ENCODE peak calls at places on chromosomes 4 and X, in six cellular contexts. H is suprapubic skin, C is SK-N-SH, A is stomach, W is K562, O is upper lobe of left lung. B is an unnamed sample.

GRCh38 chr4:5821665-5822358 is 71.1 kb downstream of the CRMP1 start:
- DNase-seq in O (no peak), H (no peak), C (peak), W (peak), A (no peak), B (no peak)

GRCh38 chr4:140049024-140049923 is 104.7 kb downstream of the MAML3 start:
- DNase-seq in W (no peak), C (peak), O (peak), H (no peak), A (peak), B (peak)

GRCh38 chrX:148381603-148382002 is 118.8 kb upstream of the AFF2 start:
- DNase-seq in A (no peak), C (no peak), O (no peak), H (no peak), W (no peak), B (no peak)

GRCh38 chr4:16884673-16885460 is 13.6 kb downstream of the LDB2 start:
- DNase-seq in H (no peak), W (no peak), C (no peak), O (no peak), A (no peak), B (no peak)

GRCh38 chrX:37781808-37782207 is 1.9 kb downstream of the CYBB start:
- DNase-seq in A (no peak), W (no peak), O (no peak), C (no peak), H (no peak), B (no peak)

GRCh38 chrX:122134291-122134690 is 1049.8 kb upstream of the GRIA3 start:
- DNase-seq in C (no peak), H (no peak), A (no peak), W (no peak), O (no peak), B (no peak)

GRCh38 chr4:38330321-38330720 is 333.7 kb upstream of the KLF3 start:
- DNase-seq in O (no peak), H (no peak), A (no peak), C (peak), W (no peak), B (no peak)

GRCh38 chr4:9808077-9808476 is 26.6 kb downstream of the DRD5 start:
- DNase-seq in C (no peak), A (no peak), O (no peak), W (no peak), H (no peak), B (no peak)

GRCh38 chrX:129689881-129690280 is 35.1 kb upstream of the APLN start:
- DNase-seq in A (no peak), C (no peak), O (no peak), H (no peak), W (no peak), B (no peak)

DNA sequence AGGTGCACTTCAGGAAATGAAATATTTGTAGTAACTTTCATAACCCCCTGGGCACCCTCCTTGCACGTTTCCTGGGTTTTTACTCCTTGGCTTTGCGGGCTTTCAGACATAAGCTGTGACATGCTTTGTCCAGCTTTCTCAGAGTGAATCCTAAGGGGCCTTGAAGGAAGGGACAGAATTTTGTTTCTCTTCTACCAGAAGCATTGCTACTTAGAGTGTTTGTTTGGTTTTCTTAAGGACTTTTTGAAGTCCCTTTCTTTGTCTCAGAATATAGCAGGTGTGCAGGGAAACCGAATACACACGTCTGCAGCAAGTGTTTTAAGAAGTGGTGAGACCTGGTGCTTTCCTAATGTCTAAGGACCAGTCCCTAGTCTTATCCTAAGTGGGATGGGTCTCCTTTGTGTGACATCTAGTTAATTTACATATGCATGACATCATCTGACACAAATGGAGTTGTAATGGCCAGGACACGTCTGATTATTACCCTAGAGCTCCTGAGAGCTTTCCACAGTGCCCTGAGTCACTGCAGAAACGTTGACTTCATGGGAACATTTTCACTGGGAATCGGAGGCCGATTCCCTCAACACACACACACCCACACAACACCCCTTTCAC is 1.3 kb downstream of the FAM149A start:
- DNase-seq in A (no peak), H (no peak), W (no peak), O (peak), C (peak), B (no peak)
- H3K4me3 ChIP-seq in A (peak), H (peak), W (no peak), O (peak), C (no peak), B (peak)

GRCh38 chr4:963276-964225 is 9.8 kb downstream of the DGKQ start:
- DNase-seq in C (no peak), W (no peak), H (peak), O (no peak), A (no peak), B (no peak)

GRCh38 chr4:962231-963208 is 10.8 kb downstream of the DGKQ start:
- DNase-seq in O (no peak), H (peak), W (no peak), A (no peak), C (no peak), B (peak)

GRCh38 chr4:960140-960735 is 13.1 kb downstream of the DGKQ start:
- DNase-seq in O (no peak), C (peak), A (no peak), H (no peak), W (no peak), B (peak)

GRCh38 chr4:960736-961650 is 12.4 kb downstream of the DGKQ start:
- DNase-seq in W (no peak), C (peak), O (no peak), A (no peak), H (no peak), B (peak)

DNA sequence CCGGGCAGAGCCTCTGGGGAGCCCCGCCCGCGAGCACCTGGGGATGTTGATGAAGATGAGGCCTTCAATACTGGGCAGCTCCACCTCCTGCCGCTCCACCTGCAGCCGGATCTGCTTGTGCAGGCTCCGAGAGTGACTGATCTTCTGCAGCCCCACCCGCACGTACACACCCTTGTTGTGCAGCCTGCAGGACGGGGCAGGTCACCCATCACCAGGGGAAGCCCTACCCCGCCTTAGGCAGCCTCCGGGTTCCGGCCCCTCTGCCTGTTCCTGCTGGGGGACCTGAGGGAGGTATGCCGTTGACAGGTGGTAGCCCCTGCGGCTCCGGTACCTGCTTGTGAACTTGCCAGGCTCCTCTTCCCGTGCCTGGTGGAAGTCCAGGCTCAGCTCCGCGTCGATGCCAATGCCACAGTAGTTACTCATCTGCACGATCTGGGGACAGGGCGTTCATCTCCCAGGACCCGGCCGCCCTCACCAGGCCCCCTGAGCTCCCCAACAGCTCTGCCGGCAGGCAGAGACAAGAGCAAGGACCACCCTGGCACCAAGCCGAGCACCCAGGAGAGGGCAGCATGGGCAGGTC is 11.6 kb downstream of the DGKQ start:
- DNase-seq in W (no peak), C (no peak), A (no peak), O (no peak), H (peak), B (peak)
- TF ChIP-seq POLR2AphosphoS5 in W (no peak), C (no peak), A (no peak), O (no peak), H (no peak), B (peak)

GRCh38 chr4:149063007-149063406 is 620.8 kb upstream of the NR3C2 start:
- DNase-seq in O (no peak), W (no peak), C (no peak), H (no peak), A (no peak), B (no peak)

GRCh38 chr4:149065753-149066152 is 623.5 kb upstream of the NR3C2 start:
- DNase-seq in A (no peak), H (no peak), C (no peak), O (no peak), W (no peak), B (no peak)
- TF ChIP-seq EP300 in A (no peak), H (no peak), C (no peak), O (no peak), W (no peak), B (no peak)

GRCh38 chrX:41475611-41476241 is 28.6 kb downstream of the NYX start:
- DNase-seq in A (no peak), C (no peak), O (no peak), H (no peak), W (no peak), B (no peak)
- H3K4me3 ChIP-seq in A (no peak), C (no peak), O (no peak), H (no peak), W (no peak), B (no peak)

B was measured in sigmoid colon.